ENCODE peak calls at places on chromosomes 13 and 19, in four cellular contexts. One of them, this sample, is unnamed.

GRCh38 chr13:18951412-18951811 is 230.2 kb downstream of the TUBA3C start:
- DNase-seq in left ventricle myocardium inferior: no peak
- DNase-seq in fibroblast of lung: no peak
- DNase-seq in spleen: peak; percentile 65
- DNase-seq in this sample: no peak

GRCh38 chr19:33410915-33411401 is 37.4 kb downstream of the CEBPG start:
- DNase-seq in fibroblast of lung: no peak
- DNase-seq in spleen: no peak
- DNase-seq in left ventricle myocardium inferior: no peak
- DNase-seq in this sample: no peak

GRCh38 chr13:52921194-52921593 is 72.8 kb upstream of the PCDH8 start:
- DNase-seq in spleen: no peak
- DNase-seq in fibroblast of lung: no peak
- DNase-seq in left ventricle myocardium inferior: no peak
- DNase-seq in this sample: no peak

GRCh38 chr13:36493046-36493445 is 60.8 kb downstream of the CCNA1 start:
- DNase-seq in fibroblast of lung: no peak
- DNase-seq in spleen: no peak
- DNase-seq in left ventricle myocardium inferior: no peak
- DNase-seq in this sample: no peak

GRCh38 chr13:30319703-30320102 is 12.4 kb upstream of the KATNAL1 start:
- DNase-seq in left ventricle myocardium inferior: no peak
- DNase-seq in fibroblast of lung: no peak
- DNase-seq in spleen: no peak
- DNase-seq in this sample: no peak

GRCh38 chr19:39277598-39277997 is 9.4 kb downstream of the IFNL2 start:
- DNase-seq in left ventricle myocardium inferior: no peak
- DNase-seq in spleen: no peak
- DNase-seq in fibroblast of lung: no peak
- DNase-seq in this sample: no peak

GRCh38 chr19:49403404-49404187 is 15.5 kb downstream of the KASH5 start:
- DNase-seq in left ventricle myocardium inferior: no peak
- DNase-seq in fibroblast of lung: no peak
- DNase-seq in spleen: no peak
- DNase-seq in this sample: no peak

GRCh38 chr13:66780814-66781213 is 449.3 kb downstream of the PCDH9 start:
- DNase-seq in fibroblast of lung: peak; percentile 37
- DNase-seq in spleen: no peak
- DNase-seq in left ventricle myocardium inferior: no peak
- DNase-seq in this sample: no peak

GRCh38 chr13:76512676-76513277 is 373.4 kb downstream of the KCTD12 start:
- DNase-seq in fibroblast of lung: peak; percentile 97
- DNase-seq in left ventricle myocardium inferior: no peak
- DNase-seq in spleen: no peak
- DNase-seq in this sample: peak; percentile 48

GRCh38 chr13:45276887-45277286 is 64.1 kb downstream of the TPT1 start:
- DNase-seq in spleen: no peak
- DNase-seq in fibroblast of lung: no peak
- DNase-seq in left ventricle myocardium inferior: no peak
- DNase-seq in this sample: no peak

GRCh38 chr13:59458908-59459579 is 704.7 kb downstream of the DIAPH3 start:
- DNase-seq in spleen: peak; percentile 77
- DNase-seq in fibroblast of lung: peak; percentile 96
- DNase-seq in left ventricle myocardium inferior: no peak
- DNase-seq in this sample: no peak

GRCh38 chr13:73273737-73274136 is 214.9 kb downstream of the KLF5 start:
- DNase-seq in left ventricle myocardium inferior: no peak
- DNase-seq in fibroblast of lung: peak; percentile 17
- DNase-seq in spleen: no peak
- DNase-seq in this sample: peak; percentile 96

GRCh38 chr19:30694156-30694555 is 322.0 kb downstream of the ZNF536 start:
- DNase-seq in left ventricle myocardium inferior: no peak
- DNase-seq in spleen: no peak
- DNase-seq in fibroblast of lung: no peak
- DNase-seq in this sample: no peak

GRCh38 chr19:28242317-28242927 is 970.5 kb downstream of the UQCRFS1 start:
- DNase-seq in spleen: no peak
- DNase-seq in left ventricle myocardium inferior: no peak
- DNase-seq in fibroblast of lung: peak; percentile 1
- DNase-seq in this sample: no peak

GRCh38 chr13:113355621-113356020 is 8.3 kb downstream of the GRTP1 start:
- DNase-seq in spleen: no peak
- DNase-seq in fibroblast of lung: no peak
- DNase-seq in left ventricle myocardium inferior: no peak
- DNase-seq in this sample: no peak

GRCh38 chr13:105763851-105764250 is 771.6 kb downstream of the EFNB2 start:
- DNase-seq in spleen: no peak
- DNase-seq in fibroblast of lung: peak; percentile 6
- DNase-seq in left ventricle myocardium inferior: no peak
- DNase-seq in this sample: no peak

GRCh38 chr19:13781547-13781946 is 7.3 kb downstream of the C19orf53 start:
- DNase-seq in fibroblast of lung: peak; percentile 75
- DNase-seq in spleen: peak; percentile 74
- DNase-seq in left ventricle myocardium inferior: peak; percentile 72
- DNase-seq in this sample: no peak

GRCh38 chr19:18657590-18658365 is 20.9 kb downstream of the KLHL26 start:
- DNase-seq in spleen: no peak
- DNase-seq in fibroblast of lung: peak; percentile 92
- DNase-seq in left ventricle myocardium inferior: peak; percentile 75
- DNase-seq in this sample: peak; percentile 85

GRCh38 chr13:110538632-110539031 is 22.9 kb downstream of the RAB20 start:
- DNase-seq in left ventricle myocardium inferior: peak; percentile 72
- DNase-seq in spleen: peak; percentile 80
- DNase-seq in fibroblast of lung: no peak
- DNase-seq in this sample: no peak

GRCh38 chr13:69677343-69677742 is 430.3 kb upstream of the ATXN8OS start:
- DNase-seq in fibroblast of lung: no peak
- DNase-seq in spleen: no peak
- DNase-seq in left ventricle myocardium inferior: no peak
- DNase-seq in this sample: no peak

GRCh38 chr13:43303040-43303729 is 279.8 kb downstream of the DNAJC15 start:
- DNase-seq in spleen: no peak
- DNase-seq in fibroblast of lung: peak; percentile 80
- DNase-seq in left ventricle myocardium inferior: peak; percentile 54
- DNase-seq in this sample: peak; percentile 40

GRCh38 chr13:99792079-99792921 is 179.3 kb downstream of the ZIC5 start:
- DNase-seq in fibroblast of lung: no peak
- DNase-seq in left ventricle myocardium inferior: no peak
- DNase-seq in spleen: no peak
- DNase-seq in this sample: no peak

GRCh38 chr13:99331881-99332293 is 24.7 kb upstream of the GPR183 start:
- DNase-seq in spleen: no peak
- DNase-seq in fibroblast of lung: no peak
- DNase-seq in left ventricle myocardium inferior: no peak
- DNase-seq in this sample: no peak

GRCh38 chr19:52533901-52534300 is 6.4 kb downstream of the ZNF808 start:
- DNase-seq in fibroblast of lung: no peak
- DNase-seq in left ventricle myocardium inferior: peak; percentile 33
- DNase-seq in spleen: no peak
- DNase-seq in this sample: no peak

GRCh38 chr13:82627183-82627582 is 1255.1 kb downstream of the SLITRK1 start:
- DNase-seq in left ventricle myocardium inferior: no peak
- DNase-seq in spleen: no peak
- DNase-seq in fibroblast of lung: peak; percentile 96
- DNase-seq in this sample: no peak

GRCh38 chr13:54845351-54845965 is 1816.8 kb downstream of the OLFM4 start:
- DNase-seq in spleen: no peak
- DNase-seq in fibroblast of lung: no peak
- DNase-seq in left ventricle myocardium inferior: no peak
- DNase-seq in this sample: no peak

GRCh38 chr19:45442927-45443461 is 19.3 kb upstream of the ERCC1 start:
- DNase-seq in fibroblast of lung: peak; percentile 41
- DNase-seq in spleen: peak; percentile 84
- DNase-seq in left ventricle myocardium inferior: peak; percentile 46
- DNase-seq in this sample: no peak

GRCh38 chr19:39148939-39149529 is 23.4 kb downstream of the PAK4 start:
- DNase-seq in fibroblast of lung: no peak
- DNase-seq in left ventricle myocardium inferior: no peak
- DNase-seq in spleen: no peak
- DNase-seq in this sample: no peak

GRCh38 chr19:33227242-33227650 is 1.6 kb upstream of the SLC7A10 start:
- DNase-seq in spleen: no peak
- DNase-seq in left ventricle myocardium inferior: no peak
- DNase-seq in fibroblast of lung: peak; percentile 63
- DNase-seq in this sample: peak; percentile 73

GRCh38 chr19:35717665-35718344 is at the start of gene KMT2B:
- DNase-seq in left ventricle myocardium inferior: no peak
- DNase-seq in fibroblast of lung: no peak
- DNase-seq in spleen: no peak
- DNase-seq in this sample: no peak

GRCh38 chr13:109345433-109345941 is 440.9 kb downstream of the IRS2 start:
- DNase-seq in spleen: no peak
- DNase-seq in left ventricle myocardium inferior: no peak
- DNase-seq in fibroblast of lung: peak; percentile 19
- DNase-seq in this sample: peak; percentile 68

GRCh38 chr13:81017525-81018152 is 676.7 kb upstream of the SPRY2 start:
- DNase-seq in left ventricle myocardium inferior: no peak
- DNase-seq in spleen: no peak
- DNase-seq in fibroblast of lung: peak; percentile 77
- DNase-seq in this sample: no peak

GRCh38 chr19:43820098-43820860 is 6.8 kb upstream of the ZNF283 start:
- DNase-seq in spleen: no peak
- DNase-seq in fibroblast of lung: peak; percentile 66
- DNase-seq in left ventricle myocardium inferior: peak; percentile 54
- DNase-seq in this sample: no peak

GRCh38 chr13:101868585-101869469 is 416.4 kb downstream of the ITGBL1 start:
- DNase-seq in fibroblast of lung: no peak
- DNase-seq in spleen: no peak
- DNase-seq in left ventricle myocardium inferior: no peak
- DNase-seq in this sample: no peak

GRCh38 chr13:43159007-43159406 is 135.6 kb downstream of the DNAJC15 start:
- DNase-seq in fibroblast of lung: peak; percentile 65
- DNase-seq in left ventricle myocardium inferior: no peak
- DNase-seq in spleen: no peak
- DNase-seq in this sample: no peak

GRCh38 chr19:44752816-44753618 is 4.5 kb downstream of the BCL3 start:
- DNase-seq in spleen: peak; percentile 99
- DNase-seq in left ventricle myocardium inferior: peak; percentile 90
- DNase-seq in fibroblast of lung: peak; percentile 98
- DNase-seq in this sample: peak; percentile 87

GRCh38 chr13:97586941-97587340 is 153.0 kb downstream of the RAP2A start:
- DNase-seq in left ventricle myocardium inferior: no peak
- DNase-seq in spleen: no peak
- DNase-seq in fibroblast of lung: no peak
- DNase-seq in this sample: peak; percentile 51

GRCh38 chr13:97583884-97584497 is 150.0 kb downstream of the RAP2A start:
- DNase-seq in left ventricle myocardium inferior: no peak
- DNase-seq in spleen: no peak
- DNase-seq in fibroblast of lung: no peak
- DNase-seq in this sample: no peak

GRCh38 chr13:97588993-97589392 is 155.0 kb downstream of the RAP2A start:
- DNase-seq in left ventricle myocardium inferior: no peak
- DNase-seq in fibroblast of lung: no peak
- DNase-seq in spleen: no peak
- DNase-seq in this sample: no peak
- TF ChIP-seq CTCF in left ventricle myocardium inferior: no peak
- TF ChIP-seq CTCF in fibroblast of lung: no peak
- TF ChIP-seq CTCF in spleen: no peak
- TF ChIP-seq CTCF in this sample: peak; percentile 2

GRCh38 chr13:21055511-21056045 is 5.8 kb downstream of the LATS2 start:
- DNase-seq in left ventricle myocardium inferior: no peak
- DNase-seq in spleen: no peak
- DNase-seq in fibroblast of lung: no peak
- DNase-seq in this sample: no peak

GRCh38 chr13:21054313-21054712 is 7.1 kb downstream of the LATS2 start:
- DNase-seq in left ventricle myocardium inferior: no peak
- DNase-seq in spleen: no peak
- DNase-seq in fibroblast of lung: no peak
- DNase-seq in this sample: no peak

GRCh38 chr13:21053231-21053630 is 8.2 kb downstream of the LATS2 start:
- DNase-seq in spleen: no peak
- DNase-seq in fibroblast of lung: no peak
- DNase-seq in left ventricle myocardium inferior: no peak
- DNase-seq in this sample: no peak

GRCh38 chr13:21051675-21052074 is 9.7 kb downstream of the LATS2 start:
- DNase-seq in fibroblast of lung: no peak
- DNase-seq in spleen: no peak
- DNase-seq in left ventricle myocardium inferior: no peak
- DNase-seq in this sample: no peak

DNA sequence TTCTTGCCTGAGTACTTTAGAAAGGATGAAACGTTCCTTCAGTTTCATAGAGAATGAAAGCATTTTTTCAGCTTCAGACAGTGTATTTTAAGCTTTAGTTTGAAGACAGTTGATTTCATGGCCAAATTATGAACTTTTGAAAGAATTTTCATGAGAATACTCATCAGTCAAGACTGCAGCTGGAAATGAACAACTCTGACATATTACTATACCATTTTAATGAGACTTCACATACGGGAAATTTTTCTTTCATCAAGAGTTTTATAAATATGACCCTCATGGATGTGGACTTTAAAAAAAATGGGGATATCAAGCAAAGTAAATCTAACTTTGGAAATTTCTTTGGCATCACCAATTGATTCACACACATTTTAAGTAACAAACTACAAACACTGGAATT is 6.4 kb downstream of the LATS2 start:
- DNase-seq in fibroblast of lung: no peak
- DNase-seq in left ventricle myocardium inferior: no peak
- DNase-seq in spleen: no peak
- DNase-seq in this sample: no peak
- H3K4me3 ChIP-seq in fibroblast of lung: peak overlapping the region; percentile 14
- H3K4me3 ChIP-seq in left ventricle myocardium inferior: no peak overlapping the region
- H3K4me3 ChIP-seq in spleen: no peak overlapping the region
- H3K4me3 ChIP-seq in this sample: no peak overlapping the region

GRCh38 chr19:5487222-5487621 is 32.0 kb downstream of the ZNRF4 start:
- DNase-seq in spleen: no peak
- DNase-seq in left ventricle myocardium inferior: no peak
- DNase-seq in fibroblast of lung: no peak
- DNase-seq in this sample: no peak

GRCh38 chr19:5481957-5482356 is 26.7 kb downstream of the ZNRF4 start:
- DNase-seq in left ventricle myocardium inferior: no peak
- DNase-seq in fibroblast of lung: no peak
- DNase-seq in spleen: no peak
- DNase-seq in this sample: no peak

GRCh38 chr19:5489511-5489910 is 34.3 kb downstream of the ZNRF4 start:
- DNase-seq in fibroblast of lung: no peak
- DNase-seq in left ventricle myocardium inferior: no peak
- DNase-seq in spleen: no peak
- DNase-seq in this sample: no peak

GRCh38 chr19:5484398-5485285 is 29.4 kb downstream of the ZNRF4 start:
- DNase-seq in spleen: no peak
- DNase-seq in left ventricle myocardium inferior: no peak
- DNase-seq in fibroblast of lung: peak; percentile 9
- DNase-seq in this sample: no peak

GRCh38 chr19:5485286-5485636 is 30.0 kb downstream of the ZNRF4 start:
- DNase-seq in fibroblast of lung: no peak
- DNase-seq in spleen: no peak
- DNase-seq in left ventricle myocardium inferior: no peak
- DNase-seq in this sample: no peak
- TF ChIP-seq CTCF in fibroblast of lung: no peak
- TF ChIP-seq CTCF in spleen: no peak
- TF ChIP-seq CTCF in left ventricle myocardium inferior: no peak
- TF ChIP-seq CTCF in this sample: no peak

GRCh38 chr19:1851581-1852293 is 3.5 kb upstream of the REXO1 start:
- DNase-seq in spleen: peak; percentile 89
- DNase-seq in fibroblast of lung: no peak
- DNase-seq in left ventricle myocardium inferior: no peak
- DNase-seq in this sample: no peak
- H3K4me3 ChIP-seq in spleen: no peak overlapping the region
- H3K4me3 ChIP-seq in fibroblast of lung: no peak overlapping the region
- H3K4me3 ChIP-seq in left ventricle myocardium inferior: no peak overlapping the region
- H3K4me3 ChIP-seq in this sample: no peak overlapping the region

This sample was measured in retinal pigment epithelial cell.